ENCODE peak calls at places on chromosomes 16 and 17, in four cellular contexts. R, Z, S and F are unnamed samples.

GRCh38 chr16:19555938-19556778 is 655 bp downstream of the VPS35L start:
- DNase-seq in Z (peak), S (peak), R (no peak), F (no peak)

GRCh38 chr17:82003411-82004381 is 19.0 kb downstream of the CENPX start:
- DNase-seq in Z (no peak), R (peak), S (peak), F (no peak)

GRCh38 chr17:81996757-81997441 is 19.5 kb downstream of the ASPSCR1 start:
- DNase-seq in R (no peak), S (no peak), Z (no peak), F (no peak)

GRCh38 chr16:21697032-21697431 is 33.3 kb downstream of the OTOA start:
- DNase-seq in Z (no peak), R (no peak), S (no peak), F (no peak)

GRCh38 chr17:50945779-50946222 is 79.6 kb upstream of the TOB1 start:
- DNase-seq in R (no peak), Z (no peak), S (no peak), F (no peak)

GRCh38 chr16:67736858-67737257 is 17.7 kb upstream of the GFOD2 start:
- DNase-seq in R (no peak), S (no peak), Z (no peak), F (no peak)

GRCh38 chr16:12440233-12440530 is 363.5 kb downstream of the CPPED1 start:
- DNase-seq in S (peak), R (no peak), Z (no peak), F (no peak)

GRCh38 chr17:19313066-19313745 is 49.3 kb downstream of the B9D1 start:
- DNase-seq in Z (no peak), S (no peak), R (no peak), F (no peak)

GRCh38 chr17:82237083-82237745 is 8.4 kb downstream of the SLC16A3 start:
- DNase-seq in S (no peak), Z (no peak), R (no peak), F (no peak)

GRCh38 chr16:81442220-81442908 is 2.2 kb upstream of the CMIP start:
- DNase-seq in S (no peak), R (no peak), Z (no peak), F (no peak)

GRCh38 chr17:47252766-47253512 is 688 bp upstream of the ITGB3 start:
- DNase-seq in R (no peak), S (no peak), Z (no peak), F (no peak)

GRCh38 chr16:55567382-55567781 is 898 bp downstream of the CAPNS2 start:
- DNase-seq in R (no peak), Z (no peak), S (peak), F (no peak)

GRCh38 chr17:73319766-73320165 is 8.0 kb upstream of the CDC42EP4 start:
- DNase-seq in S (no peak), Z (no peak), R (no peak), F (no peak)

GRCh38 chr17:4436381-4436780 is 2.6 kb downstream of the SPNS3 start:
- DNase-seq in Z (no peak), R (no peak), S (no peak), F (no peak)

GRCh38 chr16:85238233-85238647 is 126.0 kb upstream of the CIBAR2 start:
- DNase-seq in R (peak), Z (no peak), S (peak), F (no peak)

GRCh38 chr17:27741361-27741861 is 58.9 kb downstream of the NOS2 start:
- DNase-seq in Z (no peak), S (peak), R (no peak), F (no peak)

GRCh38 chr16:3745751-3746355 is 28.5 kb upstream of the TRAP1 start:
- DNase-seq in S (peak), R (no peak), Z (no peak), F (no peak)

GRCh38 chr16:12455287-12455798 is 348.3 kb downstream of the CPPED1 start:
- DNase-seq in R (peak), Z (no peak), S (peak), F (no peak)

GRCh38 chr17:76276461-76277299 is 11.5 kb downstream of the UBALD2 start:
- DNase-seq in R (no peak), Z (no peak), S (peak), F (no peak)

GRCh38 chr16:9091867-9092281 is 430 bp downstream of the HAPSTR1 start:
- DNase-seq in S (no peak), R (peak), Z (peak), F (peak)

GRCh38 chr17:68792042-68792685 is 163.0 kb downstream of the ABCA8 start:
- DNase-seq in Z (no peak), R (no peak), S (peak), F (no peak)

GRCh38 chr17:337866-338265 is 14.7 kb downstream of the RPH3AL start:
- DNase-seq in R (no peak), S (no peak), Z (no peak), F (no peak)

GRCh38 chr16:87233928-87234327 is 83.3 kb downstream of the C16orf95 start:
- DNase-seq in S (peak), Z (no peak), R (no peak), F (no peak)

DNA sequence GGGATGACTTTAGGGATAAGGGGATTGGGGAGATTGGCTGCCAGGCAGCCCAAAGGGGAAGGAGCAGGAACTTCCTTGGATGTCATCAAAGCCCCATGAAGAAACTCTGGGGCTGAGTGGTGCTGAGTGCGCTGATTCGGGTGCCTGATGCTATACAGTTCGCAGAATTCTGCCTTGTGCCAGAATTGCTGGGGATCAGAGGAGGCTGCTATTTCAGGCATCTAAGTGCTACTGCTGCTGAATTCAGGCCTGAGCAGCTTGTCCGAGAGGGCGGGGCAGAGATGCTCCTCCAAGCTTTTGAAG is 227.9 kb downstream of the CCDC182 start:
- DNase-seq in S (no peak), R (no peak), Z (no peak), F (no peak)
- TF ChIP-seq CTCF in S (no peak), R (no peak), Z (no peak), F (no peak)

GRCh38 chr17:5793899-5794298 is 209.6 kb upstream of the NLRP1 start:
- DNase-seq in S (no peak), R (no peak), Z (no peak), F (no peak)
- TF ChIP-seq CTCF in S (no peak), R (no peak), Z (peak), F (peak)

DNA sequence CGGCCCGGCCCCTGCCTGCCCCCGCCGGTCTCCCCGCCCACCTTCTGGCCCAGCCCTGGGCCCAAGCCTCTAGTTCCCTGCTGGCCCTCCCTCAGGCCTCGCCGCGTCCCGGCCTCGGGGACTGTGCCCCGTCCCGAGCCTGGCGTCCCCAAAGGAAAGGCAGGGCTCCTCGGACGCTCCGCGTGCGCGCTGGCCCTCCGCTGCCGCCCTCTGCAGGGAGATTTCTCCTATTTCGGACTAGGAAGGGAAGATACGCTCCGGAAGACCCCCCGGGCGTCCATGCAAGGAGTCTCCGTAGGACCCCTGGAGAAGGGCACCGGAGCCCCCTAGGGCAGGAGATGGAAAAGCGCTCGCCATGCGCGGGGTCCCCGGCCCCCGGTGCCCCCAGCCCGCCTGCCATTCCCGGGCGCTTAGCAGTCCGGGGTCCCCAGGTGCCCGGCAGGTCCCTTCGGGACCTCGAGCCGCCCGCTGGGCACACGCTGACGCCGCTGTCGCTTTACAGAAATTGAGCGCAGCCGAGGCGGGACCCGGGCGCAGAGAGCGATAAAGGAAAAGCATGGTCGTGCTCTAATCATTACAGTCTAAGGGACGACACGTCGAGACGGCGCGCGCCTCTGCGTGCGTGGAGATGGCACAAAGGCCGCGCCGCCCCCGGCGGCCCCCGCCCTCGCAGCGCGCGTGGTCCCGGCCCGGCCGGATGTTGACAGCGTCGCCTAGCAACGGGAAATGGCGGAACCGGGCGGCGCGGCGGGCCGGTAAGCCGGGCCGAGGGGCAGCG is at the start of gene CCDC40:
- DNase-seq in Z (peak), S (peak), R (peak), F (peak)
- TF ChIP-seq CTCF in Z (no peak), S (peak), R (no peak), F (peak)

DNA sequence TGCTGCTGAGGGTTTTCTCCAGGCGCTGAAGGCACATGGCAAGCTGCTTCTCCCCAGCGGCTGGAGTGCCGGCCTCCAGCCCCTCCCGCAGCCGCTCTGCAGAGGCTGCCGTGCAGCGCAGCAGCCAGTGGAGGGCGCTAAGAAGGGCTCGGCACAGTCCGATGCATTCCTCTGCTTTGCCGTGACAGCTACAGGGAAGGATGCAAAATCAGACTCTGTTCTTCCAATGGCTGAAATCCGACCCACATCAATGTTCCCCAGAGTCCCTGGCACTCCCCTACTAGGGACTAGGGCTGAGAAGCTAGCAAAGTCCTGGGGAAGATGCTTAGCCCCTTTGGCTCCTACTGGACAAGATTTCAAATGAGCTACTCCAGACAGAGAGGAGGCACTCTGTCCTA is 19.0 kb downstream of the MED24 start:
- DNase-seq in Z (peak), S (peak), R (peak), F (no peak)
- TF ChIP-seq CTCF in Z (peak), S (peak), R (peak), F (peak)

GRCh38 chr17:57431415-57431814 is 175.1 kb downstream of the MSI2 start:
- DNase-seq in R (no peak), S (no peak), Z (no peak), F (no peak)

GRCh38 chr17:57429966-57430365 is 173.6 kb downstream of the MSI2 start:
- DNase-seq in Z (no peak), S (no peak), R (no peak), F (no peak)

GRCh38 chr17:57434361-57434760 is 178.0 kb downstream of the MSI2 start:
- DNase-seq in R (no peak), Z (no peak), S (no peak), F (no peak)

GRCh38 chr17:57433396-57433944 is 177.1 kb downstream of the MSI2 start:
- DNase-seq in S (no peak), Z (no peak), R (no peak), F (no peak)

GRCh38 chr17:57432507-57433277 is 176.4 kb downstream of the MSI2 start:
- DNase-seq in S (no peak), Z (no peak), R (no peak), F (no peak)
- TF ChIP-seq CTCF in S (no peak), Z (no peak), R (no peak), F (no peak)

GRCh38 chr17:40219073-40219860 is at the start of gene WIPF2:
- DNase-seq in S (peak), R (peak), Z (peak), F (peak)
- TF ChIP-seq CTCF in S (peak), R (peak), Z (peak), F (peak)

GRCh38 chr17:74393323-74393942 is 26.1 kb downstream of the GPR142 start:
- DNase-seq in Z (no peak), R (no peak), S (no peak), F (no peak)
- TF ChIP-seq CTCF in Z (no peak), R (no peak), S (no peak), F (no peak)

GRCh38 chr17:65235284-65235683 is 98.1 kb downstream of the RGS9 start:
- DNase-seq in Z (no peak), S (no peak), R (no peak), F (no peak)
- TF ChIP-seq CTCF in Z (no peak), S (no peak), R (no peak), F (no peak)

GRCh38 chr16:2716948-2717347 is 3.1 kb downstream of the PRSS27 start:
- DNase-seq in S (no peak), R (no peak), Z (no peak), F (no peak)
- TF ChIP-seq CTCF in S (no peak), R (no peak), Z (no peak), F (no peak)